ENCODE peak calls at places on chromosomes 1 and 21, in eight cellular contexts. P is heart right ventricle, Q is Panc1, J is fibroblast of mammary gland, X is A549, W is NB4, T is uterus, U is psoas muscle. K is an unnamed sample.

GRCh38 chr1:182586380-182586779 is 2.7 kb downstream of the RNASEL start:
- DNase-seq in P (no peak), Q (no peak), J (no peak), X (no peak), W (no peak), T (no peak), U (no peak), K (no peak)

GRCh38 chr1:225677350-225678124 is 24.6 kb upstream of the ENAH start:
- DNase-seq in P (no peak), Q (no peak), J (no peak), X (no peak), W (no peak), T (no peak), U (no peak), K (no peak)

GRCh38 chr1:188006354-188006753 is 1177.6 kb downstream of the PLA2G4A start:
- DNase-seq in P (no peak), Q (no peak), J (no peak), X (no peak), W (no peak), T (no peak), U (no peak), K (no peak)

GRCh38 chr1:194233069-194233468 is 1046.7 kb upstream of the B3GALT2 start:
- DNase-seq in P (no peak), Q (no peak), J (no peak), X (peak), W (no peak), T (no peak), U (no peak), K (peak)

GRCh38 chr1:59549903-59550302 is 253.0 kb downstream of the FGGY start:
- DNase-seq in P (no peak), Q (no peak), J (peak), X (no peak), W (peak), T (peak), U (peak), K (peak)

GRCh38 chr1:27522860-27523665 is 33.1 kb upstream of the WASF2 start:
- DNase-seq in P (peak), Q (no peak), J (peak), X (no peak), W (peak), T (peak), U (peak), K (no peak)

GRCh38 chr1:182305861-182306260 is 85.7 kb downstream of the GLUL start:
- DNase-seq in P (no peak), Q (no peak), J (no peak), X (no peak), W (no peak), T (no peak), U (no peak), K (no peak)

GRCh38 chr1:33872681-33873080 is 8.8 kb downstream of the HMGB4 start:
- DNase-seq in P (no peak), Q (no peak), J (peak), X (no peak), W (no peak), T (no peak), U (no peak), K (peak)

GRCh38 chr1:171127481-171127880 is 36.8 kb downstream of the FMO3 start:
- DNase-seq in P (no peak), Q (no peak), J (peak), X (no peak), W (no peak), T (no peak), U (no peak), K (peak)

GRCh38 chr1:26290061-26290415 is 10.2 kb downstream of the SH3BGRL3 start:
- DNase-seq in P (no peak), Q (no peak), J (no peak), X (no peak), W (peak), T (no peak), U (no peak), K (no peak)

GRCh38 chr1:42822833-42823392 is 5.7 kb upstream of the SVBP start:
- DNase-seq in P (no peak), Q (no peak), J (peak), X (no peak), W (peak), T (no peak), U (no peak), K (no peak)

GRCh38 chr1:19435851-19436465 is 49.4 kb downstream of the CAPZB start:
- DNase-seq in P (no peak), Q (no peak), J (peak), X (no peak), W (no peak), T (no peak), U (no peak), K (peak)

GRCh38 chr1:247291835-247292561 is 36.1 kb downstream of the VN1R5 start:
- DNase-seq in P (no peak), Q (no peak), J (no peak), X (no peak), W (no peak), T (no peak), U (no peak), K (no peak)

GRCh38 chr1:183289104-183289503 is 103.0 kb downstream of the LAMC2 start:
- DNase-seq in P (peak), Q (no peak), J (no peak), X (no peak), W (no peak), T (no peak), U (no peak), K (no peak)

GRCh38 chr1:30761312-30762151 is 4.0 kb upstream of the LAPTM5 start:
- DNase-seq in P (no peak), Q (no peak), J (no peak), X (no peak), W (peak), T (no peak), U (no peak), K (no peak)

GRCh38 chr1:66676616-66677298 is 75.5 kb upstream of the DYNLT5 start:
- DNase-seq in P (peak), Q (no peak), J (peak), X (no peak), W (no peak), T (peak), U (no peak), K (peak)

GRCh38 chr21:41835711-41836154 is 43.4 kb downstream of the PRDM15 start:
- DNase-seq in P (no peak), Q (no peak), J (no peak), X (no peak), W (no peak), T (no peak), U (no peak), K (no peak)

DNA sequence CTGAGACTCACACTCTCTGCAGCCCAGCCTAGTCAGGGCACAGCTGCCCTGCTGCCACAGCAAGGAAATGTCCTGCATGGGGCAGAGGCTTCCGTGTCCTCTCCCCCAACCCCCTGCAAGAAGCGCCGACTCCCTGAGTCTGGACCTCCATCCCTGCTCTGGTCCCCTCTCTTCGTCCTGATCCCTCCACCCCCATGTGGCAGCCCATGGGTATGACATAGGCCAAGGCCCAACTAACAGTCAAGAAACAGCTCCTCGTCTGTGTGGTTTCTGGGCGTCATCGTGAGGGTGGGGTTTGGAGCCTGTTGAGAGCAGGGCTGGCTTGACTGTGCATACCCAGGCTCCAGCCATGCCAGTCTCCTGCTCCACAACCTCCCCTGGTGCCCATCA is 19.5 kb downstream of the FAAH start:
- DNase-seq in P (no peak), Q (no peak), J (no peak), X (peak), W (peak), T (no peak), U (no peak), K (peak)
- TF ChIP-seq CTCF in P (no peak), Q (no peak), J (peak), X (no peak), W (peak), T (no peak), U (no peak), K (peak)

GRCh38 chr1:181062800-181063428 is 25.6 kb upstream of the IER5 start:
- DNase-seq in P (no peak), Q (no peak), J (peak), X (no peak), W (peak), T (no peak), U (peak), K (no peak)

GRCh38 chr1:181064030-181064594 is 24.4 kb upstream of the IER5 start:
- DNase-seq in P (no peak), Q (no peak), J (no peak), X (no peak), W (peak), T (no peak), U (no peak), K (no peak)

GRCh38 chr1:181061487-181061886 is 27.0 kb upstream of the IER5 start:
- DNase-seq in P (no peak), Q (no peak), J (no peak), X (no peak), W (no peak), T (no peak), U (no peak), K (no peak)

GRCh38 chr1:181064702-181065101 is 23.8 kb upstream of the IER5 start:
- DNase-seq in P (no peak), Q (no peak), J (no peak), X (no peak), W (no peak), T (no peak), U (no peak), K (no peak)

GRCh38 chr1:181061891-181062777 is 26.4 kb upstream of the IER5 start:
- DNase-seq in P (peak), Q (no peak), J (no peak), X (no peak), W (peak), T (no peak), U (peak), K (no peak)
- H3K4me3 ChIP-seq in P (no peak), Q (no peak), J (no peak), X (no peak), W (peak), T (no peak), U (peak), K (no peak)

GRCh38 chr1:115879977-115880376 is 39.1 kb upstream of the NHLH2 start:
- DNase-seq in P (no peak), Q (no peak), J (no peak), X (no peak), W (peak), T (no peak), U (no peak), K (no peak)
- TF ChIP-seq CTCF in P (no peak), Q (peak), J (no peak), X (no peak), W (peak), T (no peak), U (no peak), K (no peak)

DNA sequence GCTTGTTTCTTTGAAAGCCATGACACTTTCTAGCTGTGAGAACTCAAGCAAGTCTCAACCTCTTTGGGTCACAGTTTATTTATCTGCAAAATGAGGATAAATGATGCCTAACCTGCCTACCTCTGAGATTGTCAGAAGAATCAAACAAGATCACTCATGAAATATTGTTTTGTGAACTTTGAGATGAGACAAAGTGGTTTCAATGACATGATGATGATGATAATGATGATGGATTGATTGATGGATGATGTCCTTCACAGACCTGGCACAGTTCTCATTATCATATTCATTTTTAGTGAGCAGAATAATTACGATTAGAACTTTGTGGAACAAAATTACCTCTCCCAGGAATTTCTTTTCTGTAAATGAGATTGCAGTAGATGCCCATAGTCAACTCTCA is 129.2 kb downstream of the HHIPL2 start:
- DNase-seq in P (no peak), Q (no peak), J (no peak), X (no peak), W (no peak), T (no peak), U (no peak), K (no peak)
- H3K4me3 ChIP-seq in P (no peak), Q (no peak), J (no peak), X (no peak), W (no peak), T (no peak), U (no peak), K (no peak)

K was measured in epithelial cell of esophagus.